ENCODE peak calls at places on chromosome 20, in four cellular contexts. O, X, R and P are unnamed samples. For H3K4me1, the result is how much of the 10 kb centered on the place peaks cover.

GRCh38 chr20:16729080-16729479 is 746 bp upstream of the SNRPB2 start:
- DNase-seq in O (no peak), X (no peak), R (no peak), P (no peak)

GRCh38 chr20:17215167-17215566 is 11.7 kb upstream of the PCSK2 start:
- DNase-seq in O (peak), X (no peak), R (no peak), P (no peak)

GRCh38 chr20:52340036-52340634 is 148.6 kb upstream of the ZFP64 start:
- DNase-seq in O (no peak), X (no peak), R (no peak), P (no peak)

GRCh38 chr20:11012975-11013374 is 339.2 kb upstream of the JAG1 start:
- DNase-seq in O (no peak), X (no peak), R (no peak), P (no peak)

GRCh38 chr20:11432407-11432806 is 485.3 kb upstream of the BTBD3 start:
- DNase-seq in O (no peak), X (no peak), R (no peak), P (no peak)

GRCh38 chr20:36883972-36884535 is 8.1 kb downstream of the TLDC2 start:
- DNase-seq in O (no peak), X (no peak), R (no peak), P (no peak)

GRCh38 chr20:11248691-11249178 is 574.9 kb upstream of the JAG1 start:
- DNase-seq in O (no peak), X (no peak), R (no peak), P (no peak)

GRCh38 chr20:13492001-13492480 is 146.7 kb downstream of the TASP1 start:
- DNase-seq in O (peak), X (no peak), R (no peak), P (no peak)

GRCh38 chr20:36836591-36837329 is 39.2 kb upstream of the TLDC2 start:
- DNase-seq in O (peak), X (peak), R (peak), P (no peak)

GRCh38 chr20:34952676-34953075 is 2.9 kb downstream of the GSS start:
- DNase-seq in O (no peak), X (no peak), R (no peak), P (no peak)

GRCh38 chr20:63016514-63017075 is 9.8 kb upstream of the BHLHE23 start:
- DNase-seq in O (no peak), X (no peak), R (no peak), P (no peak)

GRCh38 chr20:3133156-3133555 is 26.5 kb downstream of the FASTKD5 start:
- DNase-seq in O (no peak), X (no peak), R (no peak), P (no peak)

GRCh38 chr20:32159766-32160221 is 47.7 kb downstream of the PLAGL2 start:
- DNase-seq in O (no peak), X (no peak), R (no peak), P (no peak)

GRCh38 chr20:63124782-63125580 is 91.0 kb downstream of the YTHDF1 start:
- DNase-seq in O (no peak), X (no peak), R (no peak), P (peak)

GRCh38 chr20:34850969-34851368 is 21.7 kb downstream of the GGT7 start:
- DNase-seq in O (no peak), X (no peak), R (no peak), P (no peak)

GRCh38 chr20:45328451-45328850 is 19.8 kb downstream of the SDC4 start:
- DNase-seq in O (no peak), X (no peak), R (no peak), P (no peak)

GRCh38 chr20:33450867-33451266 is 7.3 kb upstream of the SNTA1 start:
- DNase-seq in O (no peak), X (peak), R (no peak), P (no peak)

GRCh38 chr20:32920066-32920465 is 61.3 kb downstream of the EFCAB8 start:
- DNase-seq in O (no peak), X (no peak), R (no peak), P (no peak)

GRCh38 chr20:59147197-59147596 is 16.4 kb upstream of the ZNF831 start:
- DNase-seq in O (peak), X (no peak), R (peak), P (no peak)

GRCh38 chr20:41783423-41784220 is 165.4 kb upstream of the CHD6 start:
- DNase-seq in O (no peak), X (no peak), R (no peak), P (no peak)

GRCh38 chr20:61355585-61355984 is 103.5 kb downstream of the CDH4 start:
- DNase-seq in O (no peak), X (no peak), R (no peak), P (no peak)

GRCh38 chr20:49340161-49340966 is 62.5 kb upstream of the ZNFX1 start:
- DNase-seq in O (no peak), X (no peak), R (no peak), P (no peak)

GRCh38 chr20:10133532-10133931 is 85.1 kb upstream of the SNAP25 start:
- DNase-seq in O (no peak), X (no peak), R (no peak), P (no peak)

GRCh38 chr20:8487715-8488114 is 355.6 kb downstream of the PLCB1 start:
- DNase-seq in O (no peak), X (no peak), R (no peak), P (no peak)

GRCh38 chr20:53890434-53891305 is 179.7 kb downstream of the BCAS1 start:
- DNase-seq in O (no peak), X (no peak), R (no peak), P (no peak)

GRCh38 chr20:34546751-34547181 is 11.8 kb upstream of the MAP1LC3A start:
- DNase-seq in O (no peak), X (no peak), R (no peak), P (no peak)

GRCh38 chr20:20003088-20003954 is 13.8 kb upstream of the NAA20 start:
- DNase-seq in O (no peak), X (no peak), R (no peak), P (no peak)

DNA sequence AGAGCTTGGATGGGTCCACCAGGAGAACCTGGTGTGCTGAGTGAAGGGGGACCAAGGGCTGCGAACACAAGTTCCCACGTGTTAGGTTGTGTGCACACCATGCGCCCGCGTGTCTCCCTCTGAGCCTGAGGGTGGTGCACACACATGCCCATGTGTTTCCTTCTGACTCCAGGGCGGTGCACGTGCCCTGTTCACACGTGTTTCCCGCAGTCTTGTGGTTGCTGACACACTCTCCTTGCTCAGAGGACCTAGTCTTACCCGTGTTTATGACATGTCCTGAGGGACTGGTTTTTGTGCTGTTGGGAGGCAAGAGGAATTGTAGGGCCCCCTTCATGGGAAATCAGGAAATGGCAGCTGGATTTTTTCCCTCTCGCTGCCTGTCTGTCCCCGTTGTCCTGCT is 36.3 kb upstream of the PCMTD2 start:
- DNase-seq in O (no peak), X (no peak), R (no peak), P (no peak)
- H3K4me1 ChIP-seq in O (under half), X (under half), R (under half), P (under half)

GRCh38 chr20:47557791-47558190 is 56.1 kb downstream of the NCOA3 start:
- DNase-seq in O (no peak), X (no peak), R (no peak), P (no peak)
- H3K4me3 ChIP-seq in O (no peak), X (no peak), R (no peak), P (no peak)

DNA sequence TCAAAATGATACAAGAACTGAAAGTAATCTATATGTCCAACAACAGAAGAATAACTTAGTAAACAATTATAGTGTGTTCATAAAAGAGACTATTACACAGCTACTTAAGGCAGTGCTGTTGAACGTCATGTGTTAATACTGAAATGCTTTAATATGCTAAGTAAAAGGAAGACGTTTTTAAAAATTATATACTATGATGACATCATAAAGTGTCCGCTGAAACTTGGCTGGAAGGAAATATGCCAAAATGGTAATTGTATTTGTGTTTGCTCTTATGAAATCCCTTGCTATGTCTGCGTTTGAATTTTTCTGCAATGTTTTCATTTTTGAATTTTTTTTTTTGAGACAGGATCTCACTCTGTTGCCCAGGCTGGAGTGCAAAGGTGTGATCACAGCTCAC is 679.3 kb downstream of the DHX35 start:
- DNase-seq in O (no peak), X (no peak), R (no peak), P (no peak)
- H3K4me1 ChIP-seq in O (under half), X (under half), R (under half), P (under half)

DNA sequence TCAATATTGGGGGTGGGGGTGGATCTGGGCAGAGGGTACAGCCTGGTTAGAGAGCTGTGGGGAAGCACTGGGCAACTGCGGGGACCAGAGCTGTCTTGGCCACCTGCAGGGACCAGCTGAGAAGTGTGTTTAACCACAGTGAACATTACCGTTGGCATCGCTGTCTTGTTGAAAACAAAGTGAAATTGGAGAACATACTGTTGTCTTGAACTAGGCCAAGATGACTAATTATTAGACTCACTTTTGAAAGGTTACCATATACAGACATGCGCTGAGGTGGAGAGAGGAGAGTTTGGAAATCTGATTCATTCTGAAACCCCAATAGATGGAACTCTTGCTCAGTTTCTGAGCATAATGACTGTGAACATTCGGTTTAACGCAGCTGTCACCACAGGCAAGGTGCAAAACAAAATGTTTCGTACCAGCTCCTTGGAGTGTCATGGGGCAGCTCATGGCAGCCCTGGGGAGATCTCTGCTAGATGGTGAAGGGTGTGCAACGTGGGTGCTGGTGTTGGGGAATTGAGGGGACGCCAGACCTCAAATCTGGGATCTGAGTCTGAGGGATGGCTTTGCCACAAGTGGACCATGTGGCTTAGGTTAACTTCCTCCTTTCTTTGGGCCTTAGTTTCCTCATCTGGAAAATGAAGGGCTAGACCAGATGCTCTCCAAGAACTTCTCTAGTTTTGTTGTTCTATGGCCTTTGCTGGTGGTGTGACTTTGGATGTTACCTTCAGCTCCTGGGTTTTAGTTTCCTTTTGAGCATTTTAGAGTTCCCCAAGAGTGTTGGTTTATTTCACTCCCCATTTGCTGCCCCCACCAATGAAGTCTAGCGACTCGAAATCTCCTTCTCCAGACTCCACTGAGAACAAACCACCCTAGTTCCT is 24.6 kb upstream of the GTSF1L start:
- DNase-seq in O (no peak), X (no peak), R (peak), P (no peak)
- H3K4me3 ChIP-seq in O (no peak), X (no peak), R (no peak), P (no peak)

DNA sequence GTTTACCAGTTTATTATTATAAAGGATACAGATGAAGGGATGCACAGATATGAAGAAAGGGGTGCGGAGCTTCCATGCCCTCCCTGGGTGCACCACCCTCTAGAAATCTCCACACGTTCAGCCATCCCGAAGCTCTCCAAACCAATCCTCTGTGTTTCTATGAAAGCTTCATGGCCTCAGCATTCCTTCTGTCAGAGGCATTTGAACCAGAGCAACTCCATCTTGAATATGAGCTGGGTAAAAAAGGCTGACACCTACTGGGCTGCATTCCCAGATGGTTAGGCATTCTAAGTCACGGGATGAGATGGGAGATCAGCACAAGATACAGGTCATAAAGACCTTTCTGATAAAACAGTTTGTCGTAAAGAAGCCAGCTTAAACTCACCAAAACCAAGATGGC is 115.3 kb upstream of the SHLD1 start:
- DNase-seq in O (no peak), X (no peak), R (no peak), P (no peak)
- H3K4me1 ChIP-seq in O (under half), X (under half), R (under half), P (under half)

GRCh38 chr20:37932074-37932473 is 29.1 kb downstream of the VSTM2L start:
- DNase-seq in O (no peak), X (no peak), R (no peak), P (no peak)

GRCh38 chr20:37929366-37930014 is 26.6 kb downstream of the VSTM2L start:
- DNase-seq in O (no peak), X (no peak), R (no peak), P (no peak)

GRCh38 chr20:37932919-37933318 is 30.0 kb downstream of the VSTM2L start:
- DNase-seq in O (no peak), X (no peak), R (no peak), P (no peak)

GRCh38 chr20:37933797-37934633 is 31.1 kb downstream of the VSTM2L start:
- DNase-seq in O (no peak), X (no peak), R (no peak), P (no peak)

DNA sequence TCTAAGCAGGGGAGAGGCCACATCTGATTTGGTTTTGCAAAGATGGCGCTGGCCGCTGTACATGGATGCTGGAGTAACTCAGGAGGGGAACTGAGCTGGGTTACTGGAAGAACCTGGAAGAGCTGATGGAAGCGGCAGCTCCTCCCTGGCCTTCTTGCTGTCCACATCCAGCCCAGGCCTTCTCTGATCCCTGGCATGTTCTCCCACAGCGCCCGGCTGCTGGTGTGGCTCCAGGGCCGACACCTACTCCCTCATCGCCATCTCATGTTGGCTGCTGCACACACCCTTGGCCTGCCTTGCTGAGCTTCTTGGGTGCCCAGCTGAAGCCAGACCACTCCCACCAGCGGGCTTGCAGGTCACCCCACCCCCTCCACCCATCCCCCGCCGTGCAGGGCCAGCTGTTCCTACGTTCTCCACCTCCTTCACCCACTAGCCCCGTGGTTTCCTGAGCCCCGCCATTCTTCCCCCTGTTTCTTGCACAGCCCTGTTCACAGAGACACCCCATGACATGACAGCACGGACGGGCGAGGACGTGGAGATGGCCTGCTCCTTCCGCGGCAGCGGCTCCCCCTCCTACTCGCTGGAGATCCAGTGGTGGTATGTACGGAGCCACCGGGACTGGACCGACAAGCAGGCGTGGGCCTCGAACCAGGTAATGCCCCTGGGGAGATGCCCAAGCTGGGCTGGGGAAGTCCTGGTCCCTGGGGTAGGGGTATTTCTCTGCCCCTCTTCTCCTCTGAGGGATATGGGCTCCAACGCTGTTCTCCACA is 28.4 kb downstream of the VSTM2L start:
- DNase-seq in O (no peak), X (no peak), R (no peak), P (no peak)
- H3K4me3 ChIP-seq in O (no peak), X (no peak), R (no peak), P (no peak)

DNA sequence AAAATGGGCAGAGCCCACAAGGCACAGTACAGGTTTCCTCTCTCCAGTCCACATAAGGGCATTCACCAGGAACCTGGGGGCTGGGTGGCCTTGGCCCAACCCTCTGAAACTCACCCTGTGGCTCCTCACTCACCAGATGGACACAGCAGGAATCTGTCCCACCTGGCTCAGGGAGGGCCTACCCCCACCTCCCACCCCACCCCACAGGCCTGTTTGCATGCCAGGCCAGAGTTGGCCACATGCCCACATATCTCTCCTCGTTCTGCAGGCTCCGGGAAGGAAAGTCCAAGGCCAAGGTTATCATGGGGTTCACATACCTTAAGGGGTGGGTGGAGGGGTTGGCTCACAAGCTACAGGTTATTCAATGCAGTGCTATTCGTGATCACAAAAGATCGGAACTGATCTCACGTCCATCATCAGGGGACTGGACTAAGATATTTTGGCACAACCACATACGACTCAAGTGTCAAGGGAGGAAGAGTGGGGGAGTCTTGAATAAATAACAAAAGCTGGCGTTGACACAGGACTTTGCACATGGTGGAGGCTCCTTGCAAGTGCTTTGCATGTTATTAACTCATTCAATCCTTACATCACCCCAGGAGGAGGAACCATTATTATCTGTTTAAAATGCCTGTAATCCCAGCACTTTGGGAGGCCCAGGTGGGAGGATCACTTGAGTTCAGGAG is 13.0 kb downstream of the RIPOR3 start:
- DNase-seq in O (no peak), X (no peak), R (no peak), P (no peak)
- H3K4me1 ChIP-seq in O (under half), X (under half), R (under half), P (under half)

DNA sequence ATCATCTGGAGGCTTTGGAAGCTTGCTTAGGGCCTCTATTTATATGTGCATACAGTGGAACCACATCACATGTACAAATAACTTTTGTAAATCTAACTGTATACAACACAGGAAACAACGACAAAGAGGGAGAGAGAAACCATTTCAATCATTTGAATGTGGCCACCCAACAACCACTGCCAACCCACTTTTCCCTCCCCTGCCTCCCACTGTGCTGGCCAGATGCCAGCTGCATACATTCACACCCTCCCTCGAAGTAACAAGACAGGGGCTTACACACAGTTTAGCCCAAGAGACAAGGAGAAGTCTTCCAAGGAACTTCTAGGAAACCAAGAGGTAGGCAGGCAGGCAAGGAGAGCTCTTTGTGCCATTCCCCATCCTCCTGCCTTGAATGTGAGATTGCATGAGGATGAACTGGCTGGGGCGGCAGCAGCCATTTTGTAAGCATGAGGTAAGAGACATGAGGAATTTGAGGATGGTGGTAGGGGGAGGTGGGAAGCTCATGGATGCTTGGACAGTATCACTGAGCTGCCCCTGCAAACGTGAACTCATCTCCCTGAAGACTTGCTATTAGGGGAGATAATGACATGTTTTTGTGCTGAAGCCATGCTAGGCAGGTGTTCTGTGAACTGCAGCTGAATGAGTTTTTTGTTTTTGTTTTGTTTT is 18.2 kb downstream of the BMP7 start:
- DNase-seq in O (no peak), X (no peak), R (no peak), P (no peak)
- H3K4me3 ChIP-seq in O (no peak), X (no peak), R (no peak), P (no peak)

GRCh38 chr20:25000268-25000801 is 7.8 kb upstream of the APMAP start:
- DNase-seq in O (no peak), X (no peak), R (peak), P (no peak)
- H3K4me1 ChIP-seq in O (under half), X (under half), R (under half), P (under half)